ENCODE peak calls at places on chromosomes 5 and 9, in four cellular contexts. Z is GM13977; P is DMS153; M is activated T-helper 9 cell treated with anti-CD3 and anti-CD28 coated beads, Interleukin-2, amount 50 U/mL, for 16 hours. R is an unnamed sample.

GRCh38 chr9:36486933-36487481 is 85.7 kb upstream of the MELK start:
- DNase-seq in Z (peak; percentile 53), M (peak; percentile 29), P (no peak), R (peak; percentile 72)

GRCh38 chr5:55965525-55965924 is 29.2 kb downstream of the IL6ST start:
- DNase-seq in P (no peak), Z (no peak), M (no peak), R (no peak)

GRCh38 chr9:94867842-94868312 is 141.4 kb downstream of the AOPEP start:
- DNase-seq in P (no peak), Z (no peak), M (no peak), R (no peak)

GRCh38 chr5:61379677-61380076 is 47.6 kb downstream of the ZSWIM6 start:
- DNase-seq in M (no peak), P (no peak), Z (no peak), R (no peak)

GRCh38 chr9:91421022-91421765 is 2.4 kb downstream of the NFIL3 start:
- DNase-seq in Z (peak; percentile 48), M (no peak), P (no peak), R (peak; percentile 38)

GRCh38 chr9:118990949-118991348 is 378.3 kb downstream of the BRINP1 start:
- DNase-seq in P (no peak), Z (no peak), M (no peak), R (no peak)

GRCh38 chr5:126339215-126339805 is 83.9 kb upstream of the GRAMD2B start:
- DNase-seq in Z (peak; percentile 54), M (peak; percentile 4), P (no peak), R (peak; percentile 73)

GRCh38 chr9:133050142-133050541 is 11.6 kb upstream of the CEL start:
- DNase-seq in Z (no peak), P (no peak), M (no peak), R (no peak)

GRCh38 chr9:88173378-88173999 is 35.2 kb upstream of the SPATA31C2 start:
- DNase-seq in P (peak; percentile 5), M (peak; percentile 10), Z (peak; percentile 28), R (peak; percentile 76)

GRCh38 chr9:121283856-121284732 is 16.1 kb downstream of the GSN start:
- DNase-seq in Z (no peak), M (no peak), P (no peak), R (no peak)